ENCODE peak calls at places on chromosomes 6 and 20, in five cellular contexts. R, X, I, C and W are unnamed samples.

GRCh38 chr6:37535701-37536461 is 36.2 kb upstream of the CCDC167 start:
- DNase-seq in C (no peak), I (no peak), X (no peak), R (no peak), W (no peak)

GRCh38 chr6:105799051-105799450 is 287.1 kb upstream of the PRDM1 start:
- DNase-seq in C (no peak), X (no peak), R (no peak), I (no peak), W (no peak)

GRCh38 chr6:34248198-34248726 is 544 bp downstream of the SMIM29 start:
- DNase-seq in C (no peak), I (peak; percentile 69), R (peak; percentile 75), X (peak; percentile 18), W (no peak)

GRCh38 chr6:109165392-109165964 is 70.2 kb downstream of the CEP57L1 start:
- DNase-seq in I (no peak), C (peak; percentile 47), X (peak; percentile 70), R (peak; percentile 20), W (peak; percentile 50)

GRCh38 chr6:22470454-22471368 is 98.7 kb upstream of the HDGFL1 start:
- DNase-seq in X (peak; percentile 51), R (peak; percentile 34), I (peak; percentile 42), C (peak; percentile 60), W (no peak)

GRCh38 chr6:44298055-44298803 is 14.9 kb downstream of the AARS2 start:
- DNase-seq in C (no peak), R (no peak), I (no peak), X (no peak), W (no peak)

GRCh38 chr6:140178550-140179334 is 804.3 kb upstream of the CITED2 start:
- DNase-seq in I (no peak), R (no peak), C (peak; percentile 40), X (peak; percentile 81), W (peak; percentile 23)

GRCh38 chr6:136989591-136990578 is 54.9 kb downstream of the IL20RA start:
- DNase-seq in R (peak; percentile 57), X (no peak), I (peak; percentile 48), C (no peak), W (no peak)

GRCh38 chr6:14875678-14876063 is 370.2 kb upstream of the JARID2 start:
- DNase-seq in X (no peak), R (no peak), C (no peak), I (no peak), W (no peak)

GRCh38 chr20:33680681-33681080 is 5.5 kb downstream of the E2F1 start:
- DNase-seq in X (peak; percentile 31), C (no peak), I (no peak), R (no peak), W (no peak)

GRCh38 chr6:130872250-130873095 is 45.3 kb downstream of the SMLR1 start:
- DNase-seq in C (peak; percentile 56), I (peak; percentile 64), X (peak; percentile 44), R (peak; percentile 73), W (no peak)

GRCh38 chr6:83270971-83271714 is 78.0 kb downstream of the RWDD2A start:
- DNase-seq in X (peak; percentile 97), C (peak; percentile 44), I (no peak), R (no peak), W (peak; percentile 59)

GRCh38 chr6:19317587-19317986 is 519.6 kb upstream of the ID4 start:
- DNase-seq in C (no peak), I (no peak), X (no peak), R (no peak), W (no peak)

GRCh38 chr6:117590447-117590846 is 11.9 kb downstream of the GOPC start:
- DNase-seq in X (no peak), C (no peak), R (no peak), I (no peak), W (no peak)

GRCh38 chr6:9745476-9745875 is 669.4 kb downstream of the TFAP2A start:
- DNase-seq in I (no peak), C (no peak), R (no peak), X (peak; percentile 7), W (no peak)

GRCh38 chr6:167227984-167228383 is 63.1 kb upstream of the UNC93A start:
- DNase-seq in R (no peak), X (no peak), C (no peak), I (no peak), W (no peak)

GRCh38 chr6:19333936-19334335 is 503.2 kb upstream of the ID4 start:
- DNase-seq in I (no peak), R (no peak), C (peak; percentile 96), X (no peak), W (no peak)

GRCh38 chr20:11796041-11796440 is 121.7 kb upstream of the BTBD3 start:
- DNase-seq in C (no peak), I (no peak), R (no peak), X (peak; percentile 43), W (no peak)

GRCh38 chr6:5763407-5763806 is 243.3 kb downstream of the NRN1 start:
- DNase-seq in I (no peak), R (no peak), C (no peak), X (peak; percentile 31), W (no peak)
- H3K27ac ChIP-seq in I (peak overlapping the region; percentile 91), R (no peak overlapping the region), C (no peak overlapping the region), X (no peak overlapping the region), W (no peak overlapping the region)

DNA sequence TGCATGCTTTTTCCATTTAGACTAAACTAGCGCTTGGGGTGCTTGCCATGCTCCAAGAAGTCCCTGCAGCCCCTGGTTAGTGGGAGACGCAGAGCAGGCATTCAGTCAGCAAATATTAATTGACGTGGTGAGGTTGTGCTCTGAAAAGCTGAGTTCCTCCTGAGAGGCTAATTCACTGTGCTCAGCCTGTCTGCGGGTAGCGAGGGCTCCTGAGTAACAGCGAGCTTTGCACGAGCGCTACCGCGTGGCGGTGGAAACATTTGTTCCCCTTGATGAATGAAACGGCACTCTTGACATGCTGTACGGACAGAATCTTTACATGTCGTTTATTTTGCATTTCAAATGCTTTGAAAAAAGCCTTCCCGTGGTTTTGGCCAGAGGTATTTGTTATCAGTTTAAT is 170.6 kb upstream of the AGPAT4 start:
- DNase-seq in I (no peak), R (no peak), C (no peak), X (peak; percentile 24), W (no peak)
- H3K4me3 ChIP-seq in I (no peak overlapping the region), R (no peak overlapping the region), C (no peak overlapping the region), X (no peak overlapping the region), W (no peak overlapping the region)

DNA sequence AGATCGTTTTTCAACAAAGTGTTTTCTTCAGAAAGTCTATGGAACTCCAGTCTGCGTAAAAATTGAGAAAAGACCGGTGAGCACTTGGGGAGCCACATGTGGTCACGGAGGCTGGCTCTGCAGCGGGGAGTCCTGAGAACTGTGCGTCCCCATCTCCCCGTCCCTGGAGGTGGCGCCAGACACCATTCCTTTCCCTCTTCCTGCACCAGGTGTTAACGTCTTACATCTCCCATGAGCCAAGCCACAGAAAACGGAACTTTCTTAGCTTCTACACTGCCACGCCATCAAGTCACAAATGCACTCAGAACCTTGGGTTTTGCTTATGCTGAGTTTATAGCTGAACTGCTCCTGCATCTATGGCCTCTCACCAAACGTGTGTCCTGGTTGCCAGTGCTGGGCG is 62.6 kb downstream of the GINS1 start:
- DNase-seq in X (peak; percentile 25), R (no peak), I (no peak), C (peak; percentile 19), W (no peak)
- TF ChIP-seq CTCF in X (peak; percentile 40), R (no peak), I (peak; percentile 35), C (peak; percentile 70), W (peak; percentile 47)

DNA sequence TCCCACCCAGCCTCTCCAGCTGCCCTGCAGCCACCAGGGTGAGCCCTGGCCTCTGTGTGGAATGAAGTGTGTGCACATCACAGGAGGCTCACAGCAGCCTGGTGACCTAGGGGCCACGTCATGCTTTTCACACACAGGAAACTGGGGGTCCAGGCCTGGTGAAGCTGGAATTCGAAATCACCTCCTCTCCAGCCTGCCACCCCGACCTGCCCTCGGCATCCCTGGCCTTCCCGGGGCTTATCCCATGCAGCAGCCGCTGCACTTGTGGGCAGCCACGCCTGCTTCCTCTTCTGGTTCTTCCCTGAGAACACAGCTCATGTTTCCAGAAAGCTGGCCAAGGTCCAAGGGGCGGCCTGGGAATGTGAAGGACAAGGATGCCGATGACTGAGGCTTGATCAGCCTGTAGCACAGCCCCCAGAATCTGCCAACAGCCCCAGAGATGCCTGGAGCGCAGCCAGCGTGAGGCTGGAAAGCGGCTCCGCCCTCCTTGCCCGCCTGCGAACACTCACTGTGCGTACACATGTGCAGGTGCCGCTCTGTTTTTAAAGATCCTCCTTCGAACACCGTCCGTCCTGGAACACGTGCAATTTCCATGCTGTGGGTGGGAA is 4.2 kb upstream of the NTSR1 start:
- DNase-seq in C (peak; percentile 86), X (peak; percentile 95), I (peak; percentile 87), R (peak; percentile 80), W (peak; percentile 78)
- H3K27ac ChIP-seq in C (peak overlapping the region; percentile 71), X (peak overlapping the region; percentile 76), I (peak overlapping the region; percentile 60), R (no peak overlapping the region), W (peak overlapping the region; percentile 80)

GRCh38 chr6:156175433-156175832 is 601.7 kb upstream of the ARID1B start:
- DNase-seq in C (no peak), I (no peak), R (no peak), X (no peak), W (no peak)

GRCh38 chr6:156174026-156174880 is 602.9 kb upstream of the ARID1B start:
- DNase-seq in X (no peak), R (no peak), C (no peak), I (no peak), W (no peak)

GRCh38 chr6:156175971-156176421 is 601.2 kb upstream of the ARID1B start:
- DNase-seq in R (peak; percentile 36), X (no peak), I (peak; percentile 42), C (no peak), W (no peak)
- H3K4me3 ChIP-seq in R (no peak overlapping the region), X (no peak overlapping the region), I (peak overlapping the region; percentile 37), C (no peak overlapping the region), W (no peak overlapping the region)